ENCODE peak calls at places on chromosomes 6 and 20, in four cellular contexts. W, B, K and X are unnamed samples.

GRCh38 chr6:126033696-126034095 is 47.4 kb downstream of the TRMT11 start:
- DNase-seq in B (no peak), W (no peak), K (peak), X (peak)

GRCh38 chr20:33561981-33562601 is 72.2 kb downstream of the CBFA2T2 start:
- DNase-seq in B (no peak), K (peak), W (no peak), X (peak)

GRCh38 chr6:54491431-54491830 is 183.2 kb downstream of the TINAG start:
- DNase-seq in B (no peak), K (no peak), W (no peak), X (peak)

GRCh38 chr6:19851273-19852089 is 14.3 kb downstream of the ID4 start:
- DNase-seq in K (peak), B (no peak), W (no peak), X (peak)

GRCh38 chr6:107320126-107320525 is 139.2 kb downstream of the PDSS2 start:
- DNase-seq in K (peak), W (no peak), B (no peak), X (no peak)

GRCh38 chr20:17519606-17520285 is 11.4 kb downstream of the BFSP1 start:
- DNase-seq in B (no peak), W (no peak), K (peak), X (no peak)

GRCh38 chr6:38273325-38273724 is 366.4 kb downstream of the BTBD9 start:
- DNase-seq in W (no peak), K (no peak), B (no peak), X (no peak)

GRCh38 chr6:105894556-105894955 is 191.6 kb upstream of the PRDM1 start:
- DNase-seq in W (no peak), K (no peak), B (no peak), X (no peak)

GRCh38 chr20:44309763-44310663 is 989 bp downstream of the FITM2 start:
- DNase-seq in K (peak), B (no peak), W (no peak), X (no peak)

GRCh38 chr6:28880894-28881780 is 42.6 kb downstream of the TRIM27 start:
- DNase-seq in K (peak), W (no peak), B (peak), X (peak)

GRCh38 chr6:44253307-44254101 is 3.8 kb downstream of the SLC35B2 start:
- DNase-seq in K (peak), W (no peak), B (peak), X (no peak)

GRCh38 chr20:63858393-63859165 is 2.7 kb upstream of the ABHD16B start:
- DNase-seq in W (no peak), K (peak), B (no peak), X (peak)